ENCODE peak calls at places on chromosomes 1 and 21, in nine cellular contexts. Y is right lobe of liver; K is astrocyte of the spinal cord; F is chondrocyte; H is RWPE1; M is fibroblast of mammary gland; W is psoas muscle; I is activated CD8-positive, alpha-beta T cell treated with anti-CD3 and anti-CD28 coated beads for 36 hours; U is endothelial cell. J is an unnamed sample.

GRCh38 chr1:166839600-166840308 is 479 bp downstream of the POGK start:
- DNase-seq in U (peak), M (peak), F (no peak), H (peak), I (peak), K (peak), W (peak), Y (peak), J (no peak)

GRCh38 chr1:92482665-92483441 is 3.9 kb downstream of the GFI1 start:
- DNase-seq in I (peak), M (no peak), U (peak), Y (no peak), W (no peak), H (no peak), F (peak), K (no peak), J (no peak)

GRCh38 chr1:25727819-25728286 is 72.1 kb upstream of the SELENON start:
- DNase-seq in Y (peak), U (no peak), M (no peak), H (no peak), W (peak), F (no peak), K (no peak), I (no peak), J (no peak)

GRCh38 chr1:23449918-23450317 is 25.4 kb upstream of the TCEA3 start:
- DNase-seq in K (no peak), H (no peak), W (peak), M (no peak), F (no peak), U (no peak), Y (peak), I (no peak), J (no peak)

GRCh38 chr1:226685196-226685820 is 53.8 kb downstream of the ITPKB start:
- DNase-seq in I (no peak), M (no peak), H (no peak), K (no peak), F (no peak), W (no peak), Y (no peak), U (no peak), J (no peak)

GRCh38 chr1:56390934-56391731 is 188.2 kb downstream of the PLPP3 start:
- DNase-seq in I (no peak), F (no peak), W (no peak), H (no peak), K (no peak), U (no peak), M (no peak), Y (no peak), J (no peak)

GRCh38 chr1:145879775-145880174 is 5.9 kb downstream of the ANKRD35 start:
- DNase-seq in I (no peak), H (no peak), Y (no peak), M (no peak), F (no peak), U (no peak), W (no peak), K (no peak), J (no peak)

GRCh38 chr1:110610741-110611286 is 4.7 kb upstream of the KCNA2 start:
- DNase-seq in M (no peak), Y (no peak), I (no peak), H (no peak), K (no peak), W (no peak), F (no peak), U (no peak), J (no peak)

GRCh38 chr1:230423261-230423660 is 2.9 kb downstream of the PGBD5 start:
- DNase-seq in W (no peak), M (no peak), U (no peak), Y (no peak), K (no peak), I (no peak), H (no peak), F (no peak), J (no peak)

GRCh38 chr1:229148041-229148671 is 122.8 kb upstream of the RAB4A start:
- DNase-seq in U (peak), H (no peak), M (no peak), I (no peak), Y (peak), K (no peak), W (no peak), F (no peak), J (no peak)

GRCh38 chr1:14019461-14019860 is 319.5 kb downstream of the PRDM2 start:
- DNase-seq in U (no peak), H (no peak), W (no peak), I (no peak), K (no peak), F (no peak), Y (no peak), M (no peak), J (no peak)

GRCh38 chr1:90616395-90616794 is 100.7 kb downstream of the BARHL2 start:
- DNase-seq in U (peak), I (peak), Y (no peak), K (no peak), W (no peak), H (no peak), F (no peak), M (no peak), J (no peak)

GRCh38 chr1:2382621-2383361 is 8.6 kb downstream of the MORN1 start:
- DNase-seq in Y (no peak), M (peak), W (no peak), U (peak), H (peak), I (peak), F (peak), K (peak), J (peak)

GRCh38 chr21:45277101-45278045 is 10.3 kb downstream of the POFUT2 start:
- DNase-seq in Y (peak), M (no peak), H (no peak), U (no peak), K (no peak), W (no peak), F (no peak), I (no peak), J (peak)

GRCh38 chr1:33274446-33274845 is 18.2 kb downstream of the ZNF362 start:
- DNase-seq in I (no peak), W (no peak), Y (no peak), K (no peak), M (no peak), H (no peak), U (no peak), F (no peak), J (no peak)

GRCh38 chr21:34519694-34520093 is 7.7 kb upstream of the KCNE1 start:
- DNase-seq in U (no peak), F (no peak), I (no peak), Y (no peak), H (no peak), K (no peak), M (no peak), W (no peak), J (no peak)

GRCh38 chr1:53581476-53581875 is 122.3 kb downstream of the DMRTB1 start:
- DNase-seq in U (no peak), Y (no peak), I (no peak), M (no peak), F (peak), W (no peak), H (no peak), K (no peak), J (peak)

GRCh38 chr1:182329471-182329870 is 62.1 kb downstream of the GLUL start:
- DNase-seq in Y (no peak), I (no peak), U (no peak), H (no peak), M (no peak), K (no peak), W (no peak), F (no peak), J (no peak)

GRCh38 chr21:29287383-29287782 is 11.3 kb upstream of the BACH1 start:
- DNase-seq in U (no peak), F (no peak), H (no peak), I (no peak), W (no peak), K (peak), Y (no peak), M (peak), J (no peak)

GRCh38 chr1:157966034-157966671 is 27.3 kb upstream of the KIRREL1 start:
- DNase-seq in Y (peak), M (peak), I (no peak), W (no peak), H (no peak), K (peak), U (no peak), F (no peak), J (no peak)

GRCh38 chr1:30191154-30191702 is 532.2 kb downstream of the MATN1 start:
- DNase-seq in H (peak), F (no peak), U (no peak), M (peak), K (peak), W (peak), Y (no peak), I (peak), J (no peak)

GRCh38 chr1:202037706-202038296 is 27.4 kb downstream of the ELF3 start:
- DNase-seq in Y (no peak), H (no peak), F (no peak), W (no peak), I (no peak), U (no peak), M (peak), K (no peak), J (no peak)

GRCh38 chr21:19684328-19684727 is 1280.7 kb upstream of the TMPRSS15 start:
- DNase-seq in Y (no peak), U (no peak), I (no peak), H (no peak), K (no peak), F (no peak), W (no peak), M (no peak), J (no peak)

GRCh38 chr21:43315244-43316137 is 111.4 kb downstream of the SIK1 start:
- DNase-seq in H (no peak), M (no peak), F (no peak), I (peak), U (no peak), W (peak), K (no peak), Y (peak), J (no peak)
- TF ChIP-seq CTCF in H (no peak), M (peak), F (peak), I (no peak), U (no peak), W (no peak), K (no peak), Y (no peak), J (peak)

DNA sequence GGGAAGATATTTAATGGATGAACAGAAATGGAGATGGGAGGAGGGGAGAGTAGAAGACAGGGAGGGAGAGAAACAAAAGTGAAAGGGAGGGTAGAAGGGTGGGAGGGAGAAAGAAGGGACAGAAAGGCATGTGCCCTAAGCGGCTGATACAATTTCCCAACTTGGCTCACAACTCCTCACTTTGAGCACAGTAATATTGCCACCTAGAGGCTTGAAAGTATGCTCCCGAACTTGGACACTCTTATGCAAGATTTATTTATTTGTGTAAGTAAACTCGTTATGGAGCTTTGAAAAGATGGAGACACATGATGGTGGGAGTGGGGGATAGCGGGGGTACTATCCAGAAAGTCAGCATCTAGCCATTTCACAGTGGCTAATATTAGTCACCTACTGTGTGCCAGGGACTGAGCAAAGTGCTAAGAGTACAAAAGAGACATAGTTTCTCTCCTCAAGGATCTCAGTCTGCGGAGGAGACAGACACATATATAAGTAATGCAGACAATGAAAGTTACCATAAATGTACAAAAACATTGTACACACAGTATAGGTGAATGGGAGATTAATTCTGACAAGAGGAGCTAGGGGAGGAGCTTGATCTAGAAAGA is 189.7 kb downstream of the SEC16B start:
- DNase-seq in F (no peak), K (peak), H (peak), M (peak), Y (no peak), W (no peak), I (no peak), U (peak), J (no peak)
- TF ChIP-seq CTCF in F (peak), K (peak), H (peak), M (peak), Y (peak), W (peak), I (no peak), U (peak), J (no peak)

GRCh38 chr1:82090104-82090503 is 289.4 kb downstream of the ADGRL2 start:
- DNase-seq in I (no peak), U (no peak), W (no peak), H (peak), K (peak), M (peak), F (no peak), Y (no peak), J (no peak)
- TF ChIP-seq CTCF in I (no peak), U (peak), W (no peak), H (peak), K (peak), M (peak), F (peak), Y (peak), J (peak)

DNA sequence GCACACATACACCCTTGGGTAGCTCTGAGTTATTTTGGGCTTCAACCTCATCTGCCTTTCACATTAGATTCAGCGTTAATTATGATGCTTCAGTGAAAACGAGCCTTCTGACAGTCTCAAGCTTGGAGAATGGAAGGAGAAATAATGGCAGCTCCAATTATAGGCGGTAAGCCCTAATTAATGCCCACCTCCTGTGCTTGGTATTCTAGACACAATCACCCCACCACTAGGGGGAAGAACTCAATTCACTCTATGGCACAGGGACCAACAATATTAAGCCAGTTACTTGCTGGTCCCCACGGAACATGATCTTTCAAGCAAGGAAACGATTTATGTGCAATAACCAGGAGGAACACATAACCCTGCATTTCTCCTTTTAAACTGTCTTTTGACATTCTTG is 397.9 kb downstream of the BRINP2 start:
- DNase-seq in U (no peak), W (no peak), F (no peak), Y (no peak), I (no peak), H (no peak), M (no peak), K (no peak), J (no peak)
- TF ChIP-seq CTCF in U (no peak), W (no peak), F (no peak), Y (no peak), I (no peak), H (no peak), M (no peak), K (no peak), J (no peak)

DNA sequence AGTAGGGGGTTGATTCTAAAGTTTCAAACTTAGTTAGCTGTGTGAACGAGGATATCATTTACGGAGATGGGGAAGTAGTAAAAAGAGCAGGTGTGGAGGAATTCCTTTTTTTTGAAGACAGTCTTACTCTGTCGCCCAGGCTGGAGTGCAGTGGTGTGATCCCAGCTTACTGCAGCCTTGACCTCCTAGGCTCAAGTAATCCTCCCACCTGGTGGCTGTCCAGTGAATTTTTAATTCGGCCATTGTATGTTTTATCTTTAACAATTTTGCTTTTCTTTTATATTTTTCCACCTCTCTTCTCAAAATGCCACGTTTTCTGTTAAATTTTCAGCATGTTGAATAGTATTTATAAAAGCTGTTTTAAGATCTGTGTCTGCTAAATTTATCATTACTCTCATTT is 12.3 kb upstream of the CENPF start:
- DNase-seq in H (no peak), U (no peak), K (no peak), M (no peak), F (no peak), I (no peak), Y (no peak), W (no peak), J (no peak)
- TF ChIP-seq CTCF in H (no peak), U (no peak), K (no peak), M (no peak), F (peak), I (no peak), Y (no peak), W (no peak), J (no peak)

GRCh38 chr1:207654320-207654719 is 9.4 kb downstream of the CR1L start:
- DNase-seq in M (no peak), Y (no peak), F (no peak), U (no peak), K (no peak), I (no peak), H (no peak), W (no peak), J (no peak)
- TF ChIP-seq CTCF in M (peak), Y (peak), F (peak), U (peak), K (peak), I (no peak), H (no peak), W (peak), J (peak)

J was measured in CD14-positive monocyte.